ENCODE peak calls at places on chromosomes 4 and X, in four cellular contexts. P is neural crest cell, T is stomach, O is WTC11. F is an unnamed sample.

GRCh38 chrX:55907968-55908607 is 190.5 kb downstream of the RRAGB start:
- DNase-seq in P (peak; percentile 42), T (peak; percentile 58), O (peak; percentile 73), F (peak; percentile 33)

GRCh38 chrX:48891402-48892288 is 5.9 kb downstream of the TIMM17B start:
- DNase-seq in P (peak; percentile 61), T (peak; percentile 88), O (peak; percentile 78), F (peak; percentile 72)

GRCh38 chrX:97380200-97380599 is 496.5 kb downstream of the RPA4 start:
- DNase-seq in P (no peak), T (no peak), O (no peak), F (no peak)

GRCh38 chr4:182492456-182492855 is 249.3 kb downstream of the TENM3 start:
- DNase-seq in P (no peak), T (no peak), O (no peak), F (no peak)

GRCh38 chrX:97471071-97471470 is 587.4 kb downstream of the RPA4 start:
- DNase-seq in P (no peak), T (no peak), O (no peak), F (no peak)

GRCh38 chr4:173370130-173370476 is 651 bp upstream of the SAP30 start:
- DNase-seq in P (no peak), T (no peak), O (peak; percentile 36), F (peak; percentile 40)

GRCh38 chr4:31088600-31089230 is 368.5 kb downstream of the PCDH7 start:
- DNase-seq in P (no peak), T (no peak), O (no peak), F (no peak)

GRCh38 chrX:75067931-75068330 is 88.2 kb downstream of the ABCB7 start:
- DNase-seq in P (no peak), T (no peak), O (no peak), F (no peak)

GRCh38 chr4:181693517-181693916 is 549.7 kb upstream of the TENM3 start:
- DNase-seq in P (no peak), T (no peak), O (no peak), F (no peak)

GRCh38 chr4:26468283-26468949 is 21.9 kb downstream of the CCKAR start:
- DNase-seq in P (no peak), T (no peak), O (no peak), F (no peak)

GRCh38 chr4:140069068-140069467 is 84.9 kb downstream of the MAML3 start:
- DNase-seq in P (no peak), T (peak; percentile 46), O (no peak), F (no peak)

GRCh38 chr4:42391981-42392380 is 5.3 kb upstream of the SHISA3 start:
- DNase-seq in P (no peak), T (no peak), O (no peak), F (no peak)

GRCh38 chr4:88751258-88752075 is 53.8 kb upstream of the NAP1L5 start:
- DNase-seq in P (no peak), T (no peak), O (no peak), F (no peak)

GRCh38 chr4:2797545-2798305 is 4.8 kb downstream of the SH3BP2 start:
- DNase-seq in P (no peak), T (peak; percentile 84), O (no peak), F (peak; percentile 3)

GRCh38 chrX:77160301-77160700 is 286.9 kb upstream of the FGF16 start:
- DNase-seq in P (no peak), T (no peak), O (peak; percentile 56), F (peak; percentile 27)

GRCh38 chr4:3851211-3851610 is 85.0 kb downstream of the ADRA2C start:
- DNase-seq in P (no peak), T (no peak), O (peak; percentile 63), F (no peak)

GRCh38 chrX:27863813-27864212 is 56.0 kb downstream of the MAGEB10 start:
- DNase-seq in P (no peak), T (no peak), O (peak; percentile 23), F (peak; percentile 3)

GRCh38 chr4:5051210-5051691 is at the start of gene STK32B:
- DNase-seq in P (peak; percentile 60), T (peak; percentile 68), O (peak; percentile 70), F (peak; percentile 46)

GRCh38 chr4:132564920-132565319 is 584.2 kb upstream of the PCDH10 start:
- DNase-seq in P (no peak), T (no peak), O (no peak), F (no peak)
- TF ChIP-seq CTCF in P (peak; percentile 54), T (no peak), O (no peak), F (no peak)

GRCh38 chrX:153921511-153922285 is 4.4 kb downstream of the ARHGAP4 start:
- DNase-seq in P (no peak), T (no peak), O (no peak), F (peak; percentile 39)

GRCh38 chrX:153921070-153921469 is 5.0 kb downstream of the ARHGAP4 start:
- DNase-seq in P (no peak), T (no peak), O (no peak), F (no peak)

GRCh38 chrX:153924149-153924861 is 1.8 kb downstream of the ARHGAP4 start:
- DNase-seq in P (no peak), T (peak; percentile 44), O (no peak), F (no peak)

GRCh38 chrX:153922286-153922573 is 3.8 kb downstream of the ARHGAP4 start:
- DNase-seq in P (no peak), T (no peak), O (no peak), F (no peak)

DNA sequence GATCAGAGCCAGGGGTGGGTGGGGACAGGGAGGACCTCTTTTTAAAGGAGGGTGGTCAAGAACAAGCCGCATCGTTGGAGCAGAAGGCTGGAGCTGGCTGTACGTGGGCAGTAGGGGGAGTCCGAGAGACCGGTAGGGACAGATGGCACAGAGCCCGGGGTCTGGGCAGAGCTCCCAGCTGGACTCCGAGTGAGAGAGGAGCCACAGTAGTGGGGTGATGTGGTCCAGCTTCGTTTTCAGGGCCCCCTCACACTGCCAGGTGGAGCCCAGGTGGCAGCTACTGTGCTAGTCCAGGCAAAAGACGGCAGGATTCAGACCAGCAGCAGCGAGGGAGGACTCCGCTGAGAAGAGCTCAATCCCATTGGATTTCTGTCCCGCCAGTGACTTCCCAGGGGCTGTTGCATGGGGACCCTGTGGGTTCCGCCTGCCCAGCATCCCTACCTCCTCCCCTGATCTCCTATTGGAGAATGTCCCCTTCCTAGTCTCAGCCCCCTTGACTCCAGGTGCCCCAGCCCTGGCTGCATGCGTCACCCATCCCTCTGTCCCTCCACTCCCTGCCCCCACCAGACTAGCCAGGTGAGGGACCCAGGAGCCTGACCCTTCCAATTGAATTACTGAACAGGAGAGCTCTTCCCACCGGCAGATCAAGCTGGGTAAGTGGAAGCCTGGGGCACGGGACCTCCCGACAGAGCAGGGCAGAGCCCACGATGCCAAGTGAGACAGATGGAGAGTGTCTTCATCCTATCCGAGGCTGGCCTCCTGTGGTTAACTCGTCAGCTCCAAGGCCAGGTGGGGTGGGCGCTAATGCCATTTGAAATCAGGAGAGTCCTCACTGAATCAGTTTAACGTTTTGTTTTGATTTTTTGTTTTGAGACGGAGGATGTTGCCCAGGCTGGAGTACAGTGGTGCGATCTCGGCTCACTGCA is 2.9 kb downstream of the ARHGAP4 start:
- DNase-seq in P (no peak), T (peak; percentile 88), O (no peak), F (no peak)
- TF ChIP-seq CTCF in P (peak; percentile 30), T (no peak), O (no peak), F (no peak)

GRCh38 chr4:150451883-150452282 is 130.1 kb upstream of the MAB21L2 start:
- DNase-seq in P (no peak), T (no peak), O (no peak), F (no peak)
- TF ChIP-seq CTCF in P (no peak), T (no peak), O (no peak), F (no peak)

GRCh38 chr4:46886711-46887110 is 22.3 kb downstream of the COX7B2 start:
- DNase-seq in P (no peak), T (no peak), O (no peak), F (no peak)
- TF ChIP-seq CTCF in P (peak; percentile 62), T (no peak), O (no peak), F (no peak)

DNA sequence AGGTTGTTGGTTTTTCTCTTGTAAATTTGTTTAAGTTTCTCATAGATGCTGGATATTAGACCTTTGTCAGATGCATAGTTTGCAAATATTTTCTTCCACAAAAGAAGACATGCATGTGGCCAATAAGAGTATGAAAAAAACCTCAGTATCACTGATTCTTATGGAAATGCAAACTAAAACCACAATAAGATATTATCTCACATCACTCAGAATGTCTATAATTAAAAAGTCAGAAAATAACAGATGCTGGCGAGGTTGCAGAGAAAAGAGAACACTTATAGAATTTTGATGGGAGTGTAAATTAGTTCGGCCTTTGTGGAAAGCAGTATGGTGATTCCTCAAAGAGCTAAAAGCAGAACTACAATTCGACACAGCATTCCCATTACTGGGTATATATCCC is 1355.6 kb downstream of the FAM133A start:
- DNase-seq in P (no peak), T (no peak), O (no peak), F (no peak)
- TF ChIP-seq CTCF in P (no peak), T (no peak), O (no peak), F (no peak)

GRCh38 chr4:126630171-126630570 is 1002.6 kb upstream of the INTU start:
- DNase-seq in P (no peak), T (no peak), O (no peak), F (no peak)

GRCh38 chr4:126628933-126629332 is 1003.8 kb upstream of the INTU start:
- DNase-seq in P (no peak), T (no peak), O (no peak), F (no peak)

DNA sequence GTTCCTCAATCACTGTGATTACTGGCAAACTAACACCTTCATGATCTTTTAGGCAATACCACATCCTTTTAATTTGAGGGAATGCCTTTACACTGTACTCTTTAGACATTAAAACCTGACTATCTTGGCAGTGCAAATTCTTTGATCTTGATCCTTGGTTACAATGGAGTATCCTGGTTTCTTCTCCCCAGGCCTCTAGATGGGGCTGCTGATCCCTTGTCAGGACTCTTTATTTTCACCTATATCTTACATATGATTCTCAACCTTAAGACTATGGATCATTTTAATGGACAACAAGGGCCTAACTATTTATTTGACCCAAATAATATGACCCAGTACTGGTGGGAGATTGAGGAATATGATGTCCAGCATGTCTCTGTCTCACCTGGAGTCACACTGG is 1005.5 kb upstream of the INTU start:
- DNase-seq in P (no peak), T (no peak), O (peak; percentile 29), F (peak; percentile 18)
- TF ChIP-seq CTCF in P (peak; percentile 50), T (no peak), O (no peak), F (no peak)

DNA sequence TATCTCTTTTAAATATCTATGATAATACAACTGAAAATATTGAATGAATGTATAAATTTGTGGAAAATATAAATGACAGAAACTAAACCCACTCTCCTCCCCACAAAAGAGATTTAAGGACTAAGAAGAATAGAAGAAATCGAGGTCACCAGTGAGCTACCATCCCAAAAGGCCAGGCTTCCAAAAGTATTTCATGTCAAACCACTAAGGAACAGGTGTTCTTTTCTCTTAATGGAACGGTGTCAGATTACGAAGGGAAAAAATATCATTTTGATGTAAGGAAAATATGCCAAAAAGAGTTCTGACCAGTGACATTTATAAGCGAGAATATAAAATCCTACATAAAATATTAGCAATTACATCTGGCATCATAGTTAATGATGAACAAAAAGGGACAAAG is 13.6 kb upstream of the TCEAL4 start:
- DNase-seq in P (no peak), T (no peak), O (no peak), F (no peak)
- TF ChIP-seq CTCF in P (no peak), T (no peak), O (no peak), F (no peak)

F was measured in endothelial cell.